ENCODE peak calls at places on chromosomes 12 and 14, in four cellular contexts. P, Z, N and E are unnamed samples.

GRCh38 chr14:49173765-49174373 is 412.3 kb downstream of the RPS29 start:
- DNase-seq in P (peak), Z (no peak), N (peak), E (peak)

GRCh38 chr14:92759300-92759678 is 10.9 kb upstream of the LGMN start:
- DNase-seq in P (peak), Z (no peak), N (peak), E (peak)

GRCh38 chr12:89701606-89702206 is 6.9 kb downstream of the ATP2B1 start:
- DNase-seq in P (no peak), Z (no peak), N (no peak), E (no peak)

GRCh38 chr12:76919388-76920181 is 40.8 kb upstream of the CSRP2 start:
- DNase-seq in P (no peak), Z (no peak), N (no peak), E (no peak)

GRCh38 chr12:643478-644292 is 19.6 kb downstream of the NINJ2 start:
- DNase-seq in P (peak), Z (no peak), N (no peak), E (no peak)

GRCh38 chr14:104664588-104664987 is 24.8 kb upstream of the INF2 start:
- DNase-seq in P (no peak), Z (no peak), N (no peak), E (no peak)

GRCh38 chr14:101453225-101453624 is 108.1 kb upstream of the DIO3 start:
- DNase-seq in P (no peak), Z (no peak), N (no peak), E (no peak)

GRCh38 chr12:98814254-98814653 is 169.2 kb downstream of the APAF1 start:
- DNase-seq in P (no peak), Z (no peak), N (peak), E (no peak)

GRCh38 chr14:54572316-54572715 is 5.4 kb downstream of the SAMD4A start:
- DNase-seq in P (no peak), Z (no peak), N (no peak), E (peak)

GRCh38 chr12:57939291-57939690 is 2.1 kb upstream of the ATP23 start:
- DNase-seq in P (no peak), Z (no peak), N (no peak), E (no peak)

GRCh38 chr14:45252356-45253069 is 489 bp downstream of the MIS18BP1 start:
- DNase-seq in P (no peak), Z (no peak), N (peak), E (no peak)

GRCh38 chr12:6688543-6688999 is 604 bp downstream of the ZNF384 start:
- DNase-seq in P (peak), Z (no peak), N (no peak), E (peak)

GRCh38 chr14:72810201-72810600 is 83.7 kb downstream of the DPF3 start:
- DNase-seq in P (no peak), Z (peak), N (no peak), E (no peak)

GRCh38 chr14:66606826-66607225 is 98.9 kb downstream of the GPHN start:
- DNase-seq in P (no peak), Z (no peak), N (no peak), E (no peak)

GRCh38 chr14:26941521-26941920 is 343.7 kb upstream of the NOVA1 start:
- DNase-seq in P (no peak), Z (no peak), N (no peak), E (no peak)

GRCh38 chr12:13024151-13024946 is 19.8 kb upstream of the FAM234B start:
- DNase-seq in P (peak), Z (no peak), N (peak), E (peak)

GRCh38 chr12:54716284-54716683 is 68.1 kb upstream of the DCD start:
- DNase-seq in P (no peak), Z (no peak), N (no peak), E (no peak)

GRCh38 chr12:113601656-113602263 is 130.1 kb upstream of the LHX5 start:
- DNase-seq in P (no peak), Z (no peak), N (no peak), E (no peak)

GRCh38 chr12:95151406-95151805 is 65.9 kb downstream of the FGD6 start:
- DNase-seq in P (no peak), Z (no peak), N (no peak), E (no peak)

GRCh38 chr12:75447695-75448393 is 32.7 kb upstream of the GLIPR1 start:
- DNase-seq in P (no peak), Z (no peak), N (no peak), E (no peak)

GRCh38 chr12:98758331-98758730 is 113.2 kb downstream of the APAF1 start:
- DNase-seq in P (no peak), Z (no peak), N (peak), E (no peak)

GRCh38 chr14:104687601-104688504 is 1.6 kb upstream of the INF2 start:
- DNase-seq in P (peak), Z (no peak), N (peak), E (no peak)

GRCh38 chr12:93790472-93791152 is 113.4 kb downstream of the CRADD start:
- DNase-seq in P (no peak), Z (no peak), N (peak), E (peak)

GRCh38 chr12:79300199-79300568 is 390.6 kb downstream of the PAWR start:
- DNase-seq in P (no peak), Z (no peak), N (peak), E (peak)

GRCh38 chr14:93520053-93520607 is 89.4 kb downstream of the UNC79 start:
- DNase-seq in P (no peak), Z (no peak), N (no peak), E (no peak)

GRCh38 chr12:27493260-27493935 is 30.6 kb upstream of the PPFIBP1 start:
- DNase-seq in P (no peak), Z (no peak), N (no peak), E (no peak)

GRCh38 chr12:47068539-47068938 is 10.9 kb upstream of the PCED1B start:
- DNase-seq in P (no peak), Z (no peak), N (no peak), E (peak)

GRCh38 chr12:77746108-77746507 is 84.6 kb upstream of the NAV3 start:
- DNase-seq in P (no peak), Z (no peak), N (peak), E (peak)

GRCh38 chr12:109199324-109199723 is 82.9 kb downstream of the ACACB start:
- DNase-seq in P (no peak), Z (no peak), N (no peak), E (no peak)

GRCh38 chr14:82419933-82420332 is 886.3 kb upstream of the SEL1L start:
- DNase-seq in P (no peak), Z (no peak), N (no peak), E (no peak)

GRCh38 chr12:12533238-12533829 is 29.3 kb downstream of the DUSP16 start:
- DNase-seq in P (peak), Z (no peak), N (peak), E (no peak)

GRCh38 chr12:27505124-27505523 is 18.9 kb upstream of the PPFIBP1 start:
- DNase-seq in P (no peak), Z (no peak), N (peak), E (no peak)

GRCh38 chr12:129558036-129558435 is 345.8 kb downstream of the TMEM132D start:
- DNase-seq in P (no peak), Z (no peak), N (no peak), E (peak)

GRCh38 chr14:106378191-106378590 is 851.8 kb downstream of the TMEM121 start:
- DNase-seq in P (no peak), Z (no peak), N (no peak), E (no peak)

GRCh38 chr12:104091136-104091535 is 26.8 kb downstream of the HCFC2 start:
- DNase-seq in P (no peak), Z (no peak), N (no peak), E (no peak)

DNA sequence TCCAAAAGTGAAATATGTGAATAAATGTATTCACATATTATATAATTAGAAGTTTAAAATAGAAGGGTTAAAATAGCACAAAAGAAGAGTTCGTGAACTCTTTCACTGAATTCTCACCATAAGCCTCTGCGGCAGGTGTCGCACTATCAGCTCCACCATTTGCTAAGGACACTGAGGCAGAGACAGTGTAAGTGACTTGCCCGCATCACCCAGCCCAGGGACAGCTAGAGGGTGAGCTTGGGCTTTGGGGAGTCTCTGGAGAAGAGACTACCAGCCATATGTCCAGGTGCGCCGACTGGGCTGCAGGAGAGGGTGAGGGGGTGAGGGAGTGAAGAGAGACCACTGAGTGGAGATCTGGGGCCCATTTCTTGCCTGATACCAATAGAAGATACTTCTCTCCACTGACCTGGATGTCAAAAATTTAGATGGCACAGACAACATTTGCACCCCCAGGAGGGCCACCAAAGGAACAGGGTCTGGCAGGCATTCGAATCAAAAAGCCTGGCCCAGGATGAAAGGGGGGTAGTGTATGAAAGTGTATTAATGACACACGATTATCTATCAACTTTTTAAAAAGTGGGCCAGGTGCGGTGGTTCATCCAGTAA is 28.5 kb downstream of the FAIM2 start:
- DNase-seq in P (no peak), Z (no peak), N (no peak), E (no peak)
- H3K4me3 ChIP-seq in P (no peak), Z (no peak), N (no peak), E (no peak)

GRCh38 chr14:23067847-23068791 is 10.8 kb upstream of the CDH24 start:
- DNase-seq in P (no peak), Z (no peak), N (no peak), E (no peak)
- H3K4me3 ChIP-seq in P (no peak), Z (no peak), N (no peak), E (peak)

DNA sequence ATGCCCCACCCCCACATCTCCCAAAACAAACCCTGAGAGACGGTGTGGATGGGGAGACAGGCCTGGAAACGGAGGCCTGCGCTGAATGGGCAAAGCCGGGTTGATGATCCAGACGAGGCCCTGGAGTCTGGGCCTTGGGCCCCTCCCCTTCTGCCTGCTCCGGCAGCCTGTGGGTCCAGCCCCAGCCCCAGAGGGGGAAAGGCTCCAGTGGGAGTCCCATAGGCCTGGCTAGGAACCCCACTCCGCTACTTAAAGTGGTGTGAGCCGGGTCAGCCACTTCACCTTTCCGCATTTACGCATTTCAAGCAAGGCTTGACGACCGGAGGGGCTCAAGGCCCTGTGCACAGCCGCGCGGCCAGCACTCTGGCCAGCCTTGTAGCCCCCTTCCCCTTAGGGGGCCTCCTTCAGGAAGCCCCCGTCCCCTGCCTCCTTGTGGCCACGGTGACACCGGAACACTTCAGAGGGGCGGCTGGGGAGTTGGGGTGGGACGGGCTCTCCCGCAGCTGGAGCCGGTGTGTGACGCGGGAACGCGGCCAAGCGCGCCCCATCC is 608 bp upstream of the TNFAIP2 start:
- DNase-seq in P (no peak), Z (no peak), N (no peak), E (no peak)
- H3K4me3 ChIP-seq in P (peak), Z (no peak), N (peak), E (peak)

GRCh38 chr12:105331805-105332251 is 1.3 kb downstream of the C12orf75 start:
- DNase-seq in P (peak), Z (no peak), N (no peak), E (peak)

GRCh38 chr12:105329926-105330282 is 587 bp upstream of the C12orf75 start:
- DNase-seq in P (no peak), Z (no peak), N (no peak), E (no peak)

GRCh38 chr12:105332925-105333324 is 2.4 kb downstream of the C12orf75 start:
- DNase-seq in P (no peak), Z (no peak), N (no peak), E (no peak)

GRCh38 chr12:105330283-105330937 is at the start of gene C12orf75:
- DNase-seq in P (peak), Z (peak), N (peak), E (peak)

GRCh38 chr12:105330938-105331804 is 680 bp downstream of the C12orf75 start:
- DNase-seq in P (peak), Z (peak), N (no peak), E (peak)
- H3K4me3 ChIP-seq in P (peak), Z (peak), N (peak), E (peak)

GRCh38 chr14:88791252-88791621 is 1.5 kb downstream of the EML5 start:
- DNase-seq in P (no peak), Z (no peak), N (no peak), E (no peak)
- H3K4me3 ChIP-seq in P (peak), Z (no peak), N (no peak), E (no peak)

DNA sequence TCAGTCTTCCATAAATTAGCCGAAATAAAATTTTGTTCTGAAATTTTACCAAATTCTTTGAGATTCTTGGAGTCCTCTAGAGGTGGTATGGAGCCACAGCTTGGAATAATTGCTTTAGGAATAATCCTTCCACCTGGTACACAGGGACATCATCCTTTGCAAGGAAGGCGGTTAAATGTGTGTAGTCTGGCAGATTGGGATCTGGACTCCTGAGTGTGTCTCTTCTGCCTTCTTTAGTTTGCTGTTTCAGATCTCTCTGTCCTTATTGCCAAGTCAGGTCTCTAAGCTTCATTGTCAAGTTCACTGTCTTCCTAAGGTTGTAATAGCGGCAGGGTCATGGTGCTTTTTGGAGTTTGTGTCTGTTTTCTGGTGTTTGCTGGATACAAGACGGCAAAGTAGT is 393.9 kb upstream of the RGS6 start:
- DNase-seq in P (no peak), Z (no peak), N (no peak), E (no peak)
- H3K4me3 ChIP-seq in P (no peak), Z (no peak), N (no peak), E (no peak)

GRCh38 chr12:132273992-132274334 is 55.4 kb downstream of the GALNT9 start:
- DNase-seq in P (no peak), Z (no peak), N (no peak), E (no peak)

GRCh38 chr12:132275631-132276030 is 53.8 kb downstream of the GALNT9 start:
- DNase-seq in P (no peak), Z (no peak), N (no peak), E (no peak)

GRCh38 chr12:132276066-132276719 is 53.2 kb downstream of the GALNT9 start:
- DNase-seq in P (no peak), Z (no peak), N (no peak), E (no peak)

GRCh38 chr12:132276720-132277373 is 52.5 kb downstream of the GALNT9 start:
- DNase-seq in P (no peak), Z (no peak), N (no peak), E (no peak)

GRCh38 chr12:132275110-132275531 is 54.3 kb downstream of the GALNT9 start:
- DNase-seq in P (peak), Z (no peak), N (peak), E (peak)
- H3K4me3 ChIP-seq in P (no peak), Z (no peak), N (no peak), E (no peak)

DNA sequence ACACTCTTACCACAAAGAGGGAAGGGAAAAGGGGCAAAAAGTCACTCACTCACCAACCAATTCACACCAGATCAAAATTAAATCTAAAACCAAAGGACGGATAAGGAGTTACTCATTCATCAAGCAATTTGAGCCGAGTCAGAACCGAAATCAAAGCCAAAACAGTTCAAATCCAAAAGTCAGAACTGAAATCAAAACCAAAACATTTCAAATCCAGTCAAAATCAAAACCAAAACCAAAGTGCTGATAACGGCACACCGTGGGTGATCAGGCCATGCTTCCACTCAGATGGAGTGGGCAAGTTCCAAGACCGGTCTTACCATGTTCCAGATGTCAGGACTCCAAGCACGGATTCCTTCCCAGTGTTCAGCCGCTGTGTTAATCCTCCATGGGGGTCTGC is 139.5 kb downstream of the SLC38A6 start:
- DNase-seq in P (no peak), Z (no peak), N (no peak), E (no peak)
- H3K4me3 ChIP-seq in P (no peak), Z (peak), N (no peak), E (no peak)